ENCODE peak calls at places on chromosomes 2 and 18, in nine cellular contexts. One of them, this sample, is unnamed.

GRCh38 chr2:151570191-151570590 is 160.5 kb downstream of the RIF1 start:
- DNase-seq in HFFc6: no peak
- DNase-seq in GM12864: no peak
- DNase-seq in bronchial epithelial cell: no peak
- DNase-seq in upper lobe of right lung: no peak
- DNase-seq in A549: no peak
- DNase-seq in lower lobe of right lung: no peak
- DNase-seq in AG09309: no peak
- DNase-seq in foreskin fibroblast: no peak
- DNase-seq in this sample: no peak

GRCh38 chr2:75481041-75481836 is 79.5 kb downstream of the EVA1A start:
- DNase-seq in A549: peak; percentile 52
- DNase-seq in AG09309: no peak
- DNase-seq in bronchial epithelial cell: peak; percentile 27
- DNase-seq in lower lobe of right lung: no peak
- DNase-seq in GM12864: no peak
- DNase-seq in HFFc6: peak; percentile 35
- DNase-seq in upper lobe of right lung: no peak
- DNase-seq in foreskin fibroblast: peak; percentile 53
- DNase-seq in this sample: no peak

GRCh38 chr2:160566717-160567116 is 73.1 kb upstream of the RBMS1 start:
- DNase-seq in GM12864: no peak
- DNase-seq in upper lobe of right lung: no peak
- DNase-seq in lower lobe of right lung: no peak
- DNase-seq in foreskin fibroblast: peak; percentile 78
- DNase-seq in HFFc6: no peak
- DNase-seq in bronchial epithelial cell: peak; percentile 29
- DNase-seq in A549: no peak
- DNase-seq in AG09309: peak; percentile 47
- DNase-seq in this sample: no peak

GRCh38 chr2:23008951-23009350 is 376.0 kb upstream of the KLHL29 start:
- DNase-seq in lower lobe of right lung: no peak
- DNase-seq in upper lobe of right lung: no peak
- DNase-seq in bronchial epithelial cell: no peak
- DNase-seq in A549: no peak
- DNase-seq in AG09309: no peak
- DNase-seq in HFFc6: no peak
- DNase-seq in GM12864: no peak
- DNase-seq in foreskin fibroblast: no peak
- DNase-seq in this sample: no peak

GRCh38 chr2:216034065-216034464 is 20.7 kb upstream of the MREG start:
- DNase-seq in HFFc6: peak; percentile 61
- DNase-seq in A549: peak; percentile 80
- DNase-seq in bronchial epithelial cell: peak; percentile 76
- DNase-seq in upper lobe of right lung: no peak
- DNase-seq in lower lobe of right lung: peak; percentile 62
- DNase-seq in GM12864: peak; percentile 82
- DNase-seq in AG09309: peak; percentile 42
- DNase-seq in foreskin fibroblast: peak; percentile 79
- DNase-seq in this sample: peak; percentile 65

GRCh38 chr18:59139291-59139614 is 431 bp upstream of the SEC11C start:
- DNase-seq in A549: peak; percentile 88
- DNase-seq in HFFc6: peak; percentile 88
- DNase-seq in bronchial epithelial cell: no peak
- DNase-seq in foreskin fibroblast: peak; percentile 93
- DNase-seq in lower lobe of right lung: peak; percentile 93
- DNase-seq in upper lobe of right lung: peak; percentile 95
- DNase-seq in GM12864: peak; percentile 74
- DNase-seq in AG09309: peak; percentile 18
- DNase-seq in this sample: peak; percentile 93

GRCh38 chr18:28040216-28040615 is 136.7 kb downstream of the CDH2 start:
- DNase-seq in lower lobe of right lung: no peak
- DNase-seq in bronchial epithelial cell: no peak
- DNase-seq in HFFc6: no peak
- DNase-seq in foreskin fibroblast: no peak
- DNase-seq in A549: no peak
- DNase-seq in upper lobe of right lung: no peak
- DNase-seq in AG09309: no peak
- DNase-seq in GM12864: no peak
- DNase-seq in this sample: no peak

GRCh38 chr18:66511810-66512209 is 92.1 kb downstream of the CDH19 start:
- DNase-seq in A549: peak; percentile 72
- DNase-seq in upper lobe of right lung: no peak
- DNase-seq in GM12864: no peak
- DNase-seq in bronchial epithelial cell: peak; percentile 91
- DNase-seq in AG09309: no peak
- DNase-seq in lower lobe of right lung: no peak
- DNase-seq in foreskin fibroblast: no peak
- DNase-seq in HFFc6: no peak
- DNase-seq in this sample: no peak

GRCh38 chr2:174681099-174681982 is 82.9 kb downstream of the CHRNA1 start:
- DNase-seq in bronchial epithelial cell: peak; percentile 5
- DNase-seq in foreskin fibroblast: peak; percentile 66
- DNase-seq in lower lobe of right lung: no peak
- DNase-seq in HFFc6: peak; percentile 29
- DNase-seq in upper lobe of right lung: no peak
- DNase-seq in AG09309: no peak
- DNase-seq in GM12864: no peak
- DNase-seq in A549: peak; percentile 53
- DNase-seq in this sample: no peak

GRCh38 chr2:169670215-169670651 is 24.0 kb downstream of the CFAP210 start:
- DNase-seq in bronchial epithelial cell: peak; percentile 32
- DNase-seq in GM12864: no peak
- DNase-seq in lower lobe of right lung: no peak
- DNase-seq in foreskin fibroblast: peak; percentile 26
- DNase-seq in A549: no peak
- DNase-seq in upper lobe of right lung: no peak
- DNase-seq in HFFc6: peak; percentile 19
- DNase-seq in AG09309: no peak
- DNase-seq in this sample: no peak

GRCh38 chr2:45281311-45281710 is 272.1 kb upstream of the SIX2 start:
- DNase-seq in AG09309: no peak
- DNase-seq in lower lobe of right lung: no peak
- DNase-seq in bronchial epithelial cell: no peak
- DNase-seq in HFFc6: no peak
- DNase-seq in foreskin fibroblast: no peak
- DNase-seq in GM12864: no peak
- DNase-seq in upper lobe of right lung: no peak
- DNase-seq in A549: no peak
- DNase-seq in this sample: no peak

GRCh38 chr18:4236940-4237686 is 218.0 kb downstream of the DLGAP1 start:
- DNase-seq in HFFc6: no peak
- DNase-seq in GM12864: no peak
- DNase-seq in foreskin fibroblast: no peak
- DNase-seq in AG09309: no peak
- DNase-seq in upper lobe of right lung: no peak
- DNase-seq in A549: no peak
- DNase-seq in lower lobe of right lung: no peak
- DNase-seq in bronchial epithelial cell: no peak
- DNase-seq in this sample: no peak

GRCh38 chr2:63486861-63487290 is 101.4 kb downstream of the WDPCP start:
- DNase-seq in foreskin fibroblast: no peak
- DNase-seq in AG09309: no peak
- DNase-seq in HFFc6: no peak
- DNase-seq in bronchial epithelial cell: no peak
- DNase-seq in lower lobe of right lung: no peak
- DNase-seq in A549: peak; percentile 16
- DNase-seq in upper lobe of right lung: no peak
- DNase-seq in GM12864: no peak
- DNase-seq in this sample: no peak

GRCh38 chr2:98086491-98087446 is at the start of gene VWA3B:
- DNase-seq in foreskin fibroblast: peak; percentile 78
- DNase-seq in HFFc6: no peak
- DNase-seq in bronchial epithelial cell: peak; percentile 54
- DNase-seq in lower lobe of right lung: peak; percentile 85
- DNase-seq in A549: peak; percentile 60
- DNase-seq in AG09309: no peak
- DNase-seq in upper lobe of right lung: peak; percentile 87
- DNase-seq in GM12864: no peak
- DNase-seq in this sample: peak; percentile 91

DNA sequence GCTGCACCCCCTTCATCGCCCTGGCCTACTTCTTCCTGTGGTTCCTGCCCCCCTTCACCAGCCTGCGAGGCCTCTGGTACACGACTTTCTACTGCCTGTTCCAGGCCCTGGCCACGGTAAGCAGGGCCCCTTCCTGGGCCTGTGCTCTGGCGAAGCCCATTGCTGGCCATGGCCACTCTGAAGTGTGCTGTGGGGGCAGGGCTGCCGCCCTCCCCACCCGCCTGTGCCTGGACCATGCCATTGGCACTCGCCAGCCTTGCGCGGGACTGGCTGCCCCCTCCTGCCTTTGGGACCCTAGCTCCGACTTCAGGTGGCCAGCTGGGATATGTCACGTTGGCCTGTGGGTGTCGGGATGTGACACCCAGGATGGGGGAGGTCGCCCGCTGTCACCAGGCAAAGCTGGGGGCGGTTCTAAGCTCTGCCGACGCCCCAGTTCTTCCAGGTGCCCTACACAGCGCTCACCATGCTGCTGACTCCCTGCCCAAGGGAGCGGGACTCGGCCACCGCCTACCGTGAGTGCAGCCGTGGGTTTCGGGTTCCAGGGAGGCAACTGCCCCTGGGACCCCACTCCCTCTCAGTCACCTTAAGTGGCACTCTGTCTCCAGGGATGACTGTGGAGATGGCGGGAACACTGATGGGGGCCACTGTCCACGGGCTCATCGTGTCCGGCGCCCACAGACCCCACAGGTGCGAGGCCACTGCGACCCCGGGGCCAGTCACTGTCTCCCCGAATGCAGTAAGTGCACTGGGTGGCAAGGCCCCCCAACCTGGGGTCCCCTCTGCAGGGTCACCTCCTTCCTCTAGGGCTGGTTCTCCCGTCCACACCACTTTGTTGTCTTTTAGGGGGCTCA is 7.2 kb downstream of the MFSD2B start:
- DNase-seq in HFFc6: no peak
- DNase-seq in AG09309: no peak
- DNase-seq in GM12864: no peak
- DNase-seq in lower lobe of right lung: no peak
- DNase-seq in A549: no peak
- DNase-seq in foreskin fibroblast: no peak
- DNase-seq in bronchial epithelial cell: no peak
- DNase-seq in upper lobe of right lung: no peak
- DNase-seq in this sample: no peak
- TF ChIP-seq CTCF in HFFc6: no peak
- TF ChIP-seq CTCF in AG09309: no peak
- TF ChIP-seq CTCF in GM12864: no peak
- TF ChIP-seq CTCF in lower lobe of right lung: no peak
- TF ChIP-seq CTCF in A549: no peak
- TF ChIP-seq CTCF in foreskin fibroblast: no peak
- TF ChIP-seq CTCF in bronchial epithelial cell: no peak
- TF ChIP-seq CTCF in upper lobe of right lung: no peak
- TF ChIP-seq CTCF in this sample: no peak

GRCh38 chr2:128988974-128989373 is 670.3 kb upstream of the HS6ST1 start:
- DNase-seq in lower lobe of right lung: no peak
- DNase-seq in A549: no peak
- DNase-seq in foreskin fibroblast: no peak
- DNase-seq in AG09309: no peak
- DNase-seq in GM12864: no peak
- DNase-seq in bronchial epithelial cell: no peak
- DNase-seq in upper lobe of right lung: no peak
- DNase-seq in HFFc6: no peak
- DNase-seq in this sample: no peak
- TF ChIP-seq CTCF in lower lobe of right lung: no peak
- TF ChIP-seq CTCF in A549: no peak
- TF ChIP-seq CTCF in foreskin fibroblast: no peak
- TF ChIP-seq CTCF in AG09309: no peak
- TF ChIP-seq CTCF in GM12864: no peak
- TF ChIP-seq CTCF in bronchial epithelial cell: no peak
- TF ChIP-seq CTCF in upper lobe of right lung: no peak
- TF ChIP-seq CTCF in HFFc6: no peak
- TF ChIP-seq CTCF in this sample: no peak

GRCh38 chr2:123456416-123456815 is 568.7 kb upstream of the CNTNAP5 start:
- DNase-seq in upper lobe of right lung: no peak
- DNase-seq in A549: no peak
- DNase-seq in GM12864: no peak
- DNase-seq in foreskin fibroblast: no peak
- DNase-seq in AG09309: no peak
- DNase-seq in HFFc6: no peak
- DNase-seq in bronchial epithelial cell: peak; percentile 39
- DNase-seq in lower lobe of right lung: no peak
- DNase-seq in this sample: no peak
- TF ChIP-seq CTCF in upper lobe of right lung: no peak
- TF ChIP-seq CTCF in A549: no peak
- TF ChIP-seq CTCF in GM12864: no peak
- TF ChIP-seq CTCF in foreskin fibroblast: no peak
- TF ChIP-seq CTCF in AG09309: no peak
- TF ChIP-seq CTCF in HFFc6: no peak
- TF ChIP-seq CTCF in bronchial epithelial cell: no peak
- TF ChIP-seq CTCF in lower lobe of right lung: no peak
- TF ChIP-seq CTCF in this sample: no peak

DNA sequence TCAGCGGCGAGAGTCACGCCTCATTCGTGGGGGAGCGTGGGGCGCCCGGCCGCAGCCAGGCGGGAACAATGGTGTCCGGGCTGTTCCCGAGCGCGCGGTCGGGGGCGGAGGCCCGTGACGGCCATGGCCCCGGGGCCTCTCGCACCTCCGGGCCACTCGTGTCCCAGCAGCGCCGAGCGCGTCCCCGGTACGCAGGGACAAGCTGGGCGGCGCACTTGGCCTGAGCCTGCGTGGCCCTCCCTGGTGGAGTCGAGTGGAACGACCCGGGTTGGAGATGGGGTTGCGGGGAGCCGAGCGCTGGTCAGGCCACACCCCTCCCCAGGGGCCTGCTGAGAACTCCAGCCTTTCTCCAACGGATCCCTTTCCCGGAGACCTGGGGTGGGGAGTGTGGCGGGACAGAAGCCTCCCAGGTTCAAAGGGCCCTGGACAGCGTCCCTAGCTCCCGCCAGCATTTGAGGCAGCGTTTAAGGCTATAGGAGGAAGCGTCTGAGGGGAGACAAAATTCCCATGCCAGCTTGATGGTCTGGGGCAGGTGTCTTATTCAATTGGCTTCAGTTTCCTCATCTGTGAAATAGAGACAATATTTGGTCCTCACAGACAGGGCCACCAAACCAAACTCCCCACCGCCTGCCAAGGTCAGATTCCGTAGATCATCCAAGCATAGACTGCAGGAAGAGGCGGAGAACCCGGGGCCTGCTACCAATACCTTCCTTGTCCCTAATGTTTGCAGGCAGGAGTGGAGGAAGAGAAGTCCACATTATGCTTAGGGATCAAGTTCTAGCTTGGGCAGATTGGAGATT is 545 bp downstream of the CNDP2 start:
- DNase-seq in A549: peak; percentile 51
- DNase-seq in upper lobe of right lung: peak; percentile 87
- DNase-seq in GM12864: no peak
- DNase-seq in foreskin fibroblast: peak; percentile 82
- DNase-seq in lower lobe of right lung: peak; percentile 84
- DNase-seq in HFFc6: peak; percentile 41
- DNase-seq in bronchial epithelial cell: peak; percentile 6
- DNase-seq in AG09309: no peak
- DNase-seq in this sample: no peak
- TF ChIP-seq CTCF in A549: no peak
- TF ChIP-seq CTCF in upper lobe of right lung: peak; percentile 25
- TF ChIP-seq CTCF in GM12864: no peak
- TF ChIP-seq CTCF in foreskin fibroblast: no peak
- TF ChIP-seq CTCF in lower lobe of right lung: peak; percentile 27
- TF ChIP-seq CTCF in HFFc6: peak; percentile 53
- TF ChIP-seq CTCF in bronchial epithelial cell: peak; percentile 3
- TF ChIP-seq CTCF in AG09309: peak; percentile 14
- TF ChIP-seq CTCF in this sample: no peak

This sample was measured in GM13976.